ENCODE peak calls at places on chromosomes 12 and 14, in five cellular contexts. Y is H9, U is IMR-90, W is mesenchymal stem cell, P is H1. E is an unnamed sample.

GRCh38 chr12:63212316-63212715 is 61.3 kb upstream of the AVPR1A start:
- DNase-seq in Y (no peak), U (no peak), W (no peak), P (no peak), E (no peak)

GRCh38 chr14:44820230-44820964 is 141.3 kb downstream of the KLHL28 start:
- DNase-seq in Y (peak), U (no peak), W (peak), P (peak), E (peak)

GRCh38 chr12:124386661-124387509 is 92.0 kb downstream of the RFLNA start:
- DNase-seq in Y (no peak), U (no peak), W (peak), P (no peak), E (no peak)

GRCh38 chr12:48592591-48593086 is 22.8 kb upstream of the LALBA start:
- DNase-seq in Y (no peak), U (no peak), W (no peak), P (no peak), E (no peak)

GRCh38 chr12:106652510-106653015 is 69.8 kb downstream of the RFX4 start:
- DNase-seq in Y (no peak), U (no peak), W (no peak), P (no peak), E (no peak)

GRCh38 chr12:126936181-126936851 is 1330.7 kb upstream of the TMEM132C start:
- DNase-seq in Y (no peak), U (no peak), W (no peak), P (no peak), E (no peak)

GRCh38 chr14:32507029-32507984 is 178.2 kb downstream of the AKAP6 start:
- DNase-seq in Y (no peak), U (peak), W (peak), P (no peak), E (no peak)

GRCh38 chr12:22532317-22532716 is 12.0 kb downstream of the C2CD5 start:
- DNase-seq in Y (no peak), U (no peak), W (no peak), P (no peak), E (no peak)

GRCh38 chr14:38502241-38502640 is 246.3 kb upstream of the CLEC14A start:
- DNase-seq in Y (no peak), U (peak), W (no peak), P (no peak), E (no peak)

GRCh38 chr12:100574262-100575074 is 984 bp downstream of the GAS2L3 start:
- DNase-seq in Y (peak), U (no peak), W (peak), P (no peak), E (peak)

GRCh38 chr14:90561920-90562319 is 165.1 kb downstream of the CALM1 start:
- DNase-seq in Y (no peak), U (no peak), W (no peak), P (no peak), E (no peak)

GRCh38 chr12:103785243-103786031 is 55.6 kb downstream of the NT5DC3 start:
- DNase-seq in Y (no peak), U (no peak), W (no peak), P (no peak), E (no peak)

GRCh38 chr12:68886636-68887572 is 46.1 kb downstream of the CPM start:
- DNase-seq in Y (no peak), U (no peak), W (no peak), P (no peak), E (no peak)

GRCh38 chr12:45310627-45310968 is 94.7 kb downstream of the ANO6 start:
- DNase-seq in Y (no peak), U (no peak), W (no peak), P (no peak), E (no peak)

GRCh38 chr14:93104961-93105360 is 10.8 kb downstream of the ITPK1 start:
- DNase-seq in Y (peak), U (no peak), W (no peak), P (no peak), E (no peak)

GRCh38 chr12:111448831-111449790 is 43.4 kb downstream of the SH2B3 start:
- DNase-seq in Y (no peak), U (no peak), W (no peak), P (peak), E (no peak)

GRCh38 chr14:23359722-23360447 is 5.1 kb downstream of the EFS start:
- DNase-seq in Y (no peak), U (no peak), W (no peak), P (no peak), E (no peak)

GRCh38 chr14:85402546-85403162 is 127.3 kb upstream of the FLRT2 start:
- DNase-seq in Y (no peak), U (no peak), W (no peak), P (no peak), E (no peak)

GRCh38 chr12:11609045-11609444 is 40.4 kb upstream of the ETV6 start:
- DNase-seq in Y (peak), U (no peak), W (no peak), P (no peak), E (no peak)

GRCh38 chr14:102822311-102822863 is 45.1 kb downstream of the TRAF3 start:
- DNase-seq in Y (no peak), U (peak), W (no peak), P (no peak), E (no peak)

GRCh38 chr12:19244312-19244711 is 114.8 kb downstream of the PLEKHA5 start:
- DNase-seq in Y (no peak), U (no peak), W (no peak), P (no peak), E (no peak)

GRCh38 chr14:84975503-84975902 is 554.4 kb upstream of the FLRT2 start:
- DNase-seq in Y (no peak), U (no peak), W (no peak), P (no peak), E (no peak)

GRCh38 chr14:95328876-95329503 is 9.3 kb upstream of the CLMN start:
- DNase-seq in Y (no peak), U (no peak), W (no peak), P (no peak), E (no peak)

GRCh38 chr12:47741340-47741703 is 16.0 kb upstream of the ENDOU start:
- DNase-seq in Y (no peak), U (no peak), W (peak), P (no peak), E (no peak)

GRCh38 chr14:68337279-68337678 is 455.6 kb downstream of the ZFP36L1 start:
- DNase-seq in Y (no peak), U (no peak), W (no peak), P (no peak), E (no peak)

GRCh38 chr14:32230181-32230580 is 27.1 kb upstream of the RNU6-8 start:
- DNase-seq in Y (no peak), U (peak), W (peak), P (no peak), E (no peak)

GRCh38 chr14:75240781-75241180 is 37.8 kb upstream of the FOS start:
- DNase-seq in Y (no peak), U (no peak), W (no peak), P (no peak), E (no peak)

GRCh38 chr12:110649341-110649847 is 35.5 kb downstream of the TCTN1 start:
- DNase-seq in Y (no peak), U (no peak), W (peak), P (no peak), E (no peak)

GRCh38 chr12:132276066-132276719 is 53.2 kb downstream of the GALNT9 start:
- DNase-seq in Y (no peak), U (no peak), W (no peak), P (no peak), E (no peak)

GRCh38 chr14:51118993-51119392 is 24.1 kb upstream of the TRIM9 start:
- DNase-seq in Y (no peak), U (no peak), W (no peak), P (no peak), E (no peak)

GRCh38 chr14:91313154-91313850 is 68.8 kb upstream of the GPR68 start:
- DNase-seq in Y (no peak), U (no peak), W (no peak), P (no peak), E (no peak)

GRCh38 chr12:121391619-121392324 is 8.1 kb upstream of the RNF34 start:
- DNase-seq in Y (no peak), U (peak), W (peak), P (no peak), E (no peak)

GRCh38 chr12:5392961-5393360 is 38.9 kb upstream of the NTF3 start:
- DNase-seq in Y (no peak), U (no peak), W (no peak), P (no peak), E (no peak)

GRCh38 chr12:92107621-92108131 is 38.0 kb downstream of the BTG1 start:
- DNase-seq in Y (peak), U (no peak), W (peak), P (no peak), E (peak)

GRCh38 chr12:54430471-54431075 is 11.5 kb upstream of the ITGA5 start:
- DNase-seq in Y (no peak), U (no peak), W (peak), P (no peak), E (no peak)

GRCh38 chr14:63853831-63854293 is 1.1 kb downstream of the SYNE2 start:
- DNase-seq in Y (no peak), U (peak), W (peak), P (no peak), E (peak)

GRCh38 chr12:86260183-86260582 is 4.0 kb upstream of the MGAT4C start:
- DNase-seq in Y (no peak), U (no peak), W (no peak), P (no peak), E (no peak)

GRCh38 chr12:124404162-124404561 is 109.3 kb downstream of the RFLNA start:
- DNase-seq in Y (no peak), U (no peak), W (no peak), P (no peak), E (no peak)

GRCh38 chr12:103571286-103571685 is 15.8 kb upstream of the STAB2 start:
- DNase-seq in Y (peak), U (no peak), W (no peak), P (peak), E (peak)

GRCh38 chr12:49707127-49707811 is at the start of gene FMNL3:
- DNase-seq in Y (peak), U (peak), W (peak), P (peak), E (peak)
- H4K91ac ChIP-seq in Y (no peak), U (peak), W (peak), P (peak), E (no peak)

DNA sequence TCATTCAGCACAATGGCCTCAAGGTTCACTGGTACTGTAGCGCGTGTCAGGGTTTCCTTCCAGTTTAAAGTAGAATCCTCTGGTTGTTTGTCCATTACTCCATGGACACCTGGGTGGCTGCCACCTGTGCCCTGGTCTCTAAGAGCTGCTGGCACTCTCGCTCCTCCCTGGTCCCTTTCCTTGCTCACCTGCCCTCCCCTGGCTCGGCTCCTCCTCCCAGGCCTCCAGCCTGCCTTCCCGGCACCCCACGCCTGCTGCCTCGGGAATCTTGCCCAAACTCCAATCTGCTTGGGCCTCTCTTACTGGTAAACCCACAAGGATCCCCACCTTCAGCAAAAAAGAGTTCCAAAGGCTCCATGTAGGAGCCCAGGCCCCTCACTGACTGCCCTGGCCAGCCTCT is 154.4 kb upstream of the DIO3 start:
- DNase-seq in Y (no peak), U (no peak), W (no peak), P (no peak), E (no peak)
- H2BK15ac ChIP-seq in Y (no peak), U (no peak), W (no peak), P (no peak), E (peak)

GRCh38 chr12:108731105-108731865 is at the start of gene CORO1C:
- DNase-seq in Y (peak), U (peak), W (peak), P (peak), E (peak)
- H4K91ac ChIP-seq in Y (no peak), U (peak), W (peak), P (peak), E (peak)

GRCh38 chr14:105139831-105140239 is 28.7 kb downstream of the JAG2 start:
- DNase-seq in Y (peak), U (no peak), W (no peak), P (no peak), E (no peak)
- H2BK15ac ChIP-seq in Y (no peak), U (no peak), W (no peak), P (no peak), E (no peak)

GRCh38 chr14:73759714-73760597 is 45.8 kb upstream of the PNMA1 start:
- DNase-seq in Y (peak), U (peak), W (peak), P (peak), E (peak)
- H4K91ac ChIP-seq in Y (no peak), U (peak), W (peak), P (peak), E (no peak)

GRCh38 chr12:2405039-2405438 is 352.3 kb downstream of the CACNA1C start:
- DNase-seq in Y (no peak), U (no peak), W (no peak), P (no peak), E (no peak)

GRCh38 chr12:2401040-2401439 is 348.3 kb downstream of the CACNA1C start:
- DNase-seq in Y (no peak), U (no peak), W (no peak), P (no peak), E (no peak)

GRCh38 chr12:2397356-2398045 is 344.7 kb downstream of the CACNA1C start:
- DNase-seq in Y (no peak), U (no peak), W (no peak), P (no peak), E (no peak)

GRCh38 chr12:2403221-2403976 is 350.6 kb downstream of the CACNA1C start:
- DNase-seq in Y (no peak), U (no peak), W (no peak), P (no peak), E (no peak)

GRCh38 chr12:2402180-2402579 is 349.4 kb downstream of the CACNA1C start:
- DNase-seq in Y (no peak), U (no peak), W (no peak), P (no peak), E (no peak)
- H2BK15ac ChIP-seq in Y (no peak), U (no peak), W (no peak), P (no peak), E (no peak)

DNA sequence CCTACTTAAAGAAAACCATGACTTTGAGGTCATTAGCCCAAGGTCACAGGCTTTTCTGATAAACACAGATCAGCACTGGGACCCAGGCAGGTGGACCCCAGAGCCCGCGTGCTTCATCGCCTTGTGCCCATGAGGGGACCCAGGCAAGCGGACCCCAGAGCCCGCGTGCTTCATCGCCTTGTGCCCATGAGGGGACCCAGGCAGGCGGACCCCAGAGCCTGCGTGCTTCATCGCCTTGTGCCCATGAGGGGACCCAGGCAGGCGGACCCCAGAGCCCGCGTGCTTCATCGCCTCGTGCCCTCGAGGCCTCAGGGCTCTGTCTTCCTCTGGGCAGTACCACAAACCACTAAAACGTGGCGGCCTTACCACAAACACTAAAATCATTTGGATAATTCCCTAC is 31.7 kb downstream of the STX2 start:
- DNase-seq in Y (no peak), U (no peak), W (no peak), P (no peak), E (no peak)
- H4K91ac ChIP-seq in Y (no peak), U (no peak), W (no peak), P (no peak), E (no peak)

GRCh38 chr12:46383654-46384450 is 11.3 kb upstream of the SLC38A2 start:
- DNase-seq in Y (no peak), U (peak), W (peak), P (no peak), E (peak)

GRCh38 chr12:46382974-46383653 is 10.5 kb upstream of the SLC38A2 start:
- DNase-seq in Y (peak), U (peak), W (peak), P (peak), E (peak)

GRCh38 chr12:46386360-46386867 is 13.8 kb upstream of the SLC38A2 start:
- DNase-seq in Y (no peak), U (peak), W (peak), P (no peak), E (no peak)

GRCh38 chr12:46385439-46385838 is 12.9 kb upstream of the SLC38A2 start:
- DNase-seq in Y (no peak), U (no peak), W (peak), P (no peak), E (no peak)

GRCh38 chr12:46384451-46385301 is 12.1 kb upstream of the SLC38A2 start:
- DNase-seq in Y (no peak), U (no peak), W (peak), P (no peak), E (no peak)
- H2BK15ac ChIP-seq in Y (no peak), U (peak), W (no peak), P (no peak), E (no peak)

DNA sequence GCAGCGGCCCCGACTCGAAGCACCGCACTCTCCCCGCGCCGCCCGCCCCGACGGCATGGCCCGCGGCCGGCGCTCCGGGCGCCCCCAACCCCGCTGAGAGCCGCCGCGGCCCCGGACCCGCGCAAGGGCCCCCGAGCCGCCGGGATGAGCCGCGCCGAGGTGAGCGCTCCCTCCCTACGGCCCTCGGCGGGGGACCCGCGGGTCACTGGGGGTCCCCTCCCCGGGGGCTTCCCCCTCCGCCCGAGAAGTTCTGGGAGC is 847 bp upstream of the SAMD4A start:
- DNase-seq in Y (no peak), U (no peak), W (no peak), P (peak), E (no peak)
- H4K91ac ChIP-seq in Y (no peak), U (no peak), W (peak), P (no peak), E (no peak)

DNA sequence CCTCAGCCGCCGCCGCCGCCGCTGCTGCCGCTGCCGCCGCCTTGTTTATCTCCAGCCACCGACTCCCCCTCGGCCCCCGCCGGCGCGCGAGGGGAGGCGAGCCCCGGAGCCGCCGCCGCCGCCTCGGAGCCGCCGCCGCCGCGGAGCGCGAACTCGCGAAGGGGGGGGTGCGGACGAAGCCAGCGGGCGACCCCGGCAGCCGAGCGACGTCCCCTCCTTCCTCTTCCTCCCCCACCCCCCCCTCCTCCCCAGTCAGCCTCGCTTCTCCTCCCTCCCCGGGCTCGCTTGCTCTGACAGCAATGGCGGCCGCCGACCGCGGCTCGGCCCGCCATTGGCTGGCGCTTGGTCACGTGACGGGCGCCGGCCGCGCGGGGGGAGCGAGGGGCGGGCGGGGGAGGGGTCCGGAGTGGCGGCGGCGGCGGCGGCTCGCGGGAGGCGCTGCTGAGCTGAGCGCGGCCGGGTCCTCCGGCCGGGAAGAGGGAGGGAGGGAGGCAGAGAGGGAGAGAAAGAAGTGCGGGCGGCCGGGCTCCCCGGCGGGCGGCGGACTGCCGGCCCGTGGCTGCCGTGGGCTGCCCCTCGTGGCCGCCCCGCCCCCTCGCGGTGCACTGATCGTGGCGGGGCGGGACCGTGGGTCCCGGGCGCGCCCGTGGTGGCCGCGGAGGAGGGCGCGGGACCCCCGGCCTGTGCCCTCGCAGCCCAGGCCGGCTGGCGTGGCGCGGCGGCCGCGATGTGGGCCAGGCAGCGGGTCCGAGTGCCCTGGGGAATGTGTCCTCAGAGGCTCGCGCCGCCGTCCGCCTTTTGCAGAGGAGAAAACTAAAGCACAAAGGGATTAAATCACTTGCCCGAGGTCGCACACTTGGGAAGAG is at the start of gene MED13L:
- DNase-seq in Y (peak), U (peak), W (peak), P (peak), E (peak)
- H2BK15ac ChIP-seq in Y (no peak), U (peak), W (peak), P (peak), E (no peak)

E was measured in neuronal stem cell.